ENCODE peak calls at places on chromosomes 7 and 10, in four cellular contexts. U is GM12878, X is HepG2, E is K562. C is an unnamed sample.

GRCh38 chr7:96973986-96974385 is 31.4 kb upstream of the DLX6 start:
- DNase-seq in U (no peak), X (no peak), E (no peak), C (no peak)

GRCh38 chr10:95395947-95396449 is 105.2 kb upstream of the PDLIM1 start:
- DNase-seq in U (no peak), X (no peak), E (no peak), C (no peak)

GRCh38 chr7:8214162-8214897 is 47.6 kb downstream of the ICA1 start:
- DNase-seq in U (no peak), X (no peak), E (no peak), C (no peak)

GRCh38 chr7:50119815-50120637 is 27.0 kb upstream of the ZPBP start:
- DNase-seq in U (no peak), X (peak), E (peak), C (peak)

GRCh38 chr10:24008164-24009066 is 200.5 kb upstream of the KIAA1217 start:
- DNase-seq in U (no peak), X (peak), E (no peak), C (no peak)

GRCh38 chr10:1638889-1639418 is 98.4 kb downstream of the ADARB2 start:
- DNase-seq in U (no peak), X (no peak), E (no peak), C (no peak)

GRCh38 chr7:74511360-74511759 is 57.7 kb downstream of the GTF2IRD1 start:
- DNase-seq in U (no peak), X (no peak), E (no peak), C (no peak)

GRCh38 chr7:112580717-112581435 is 100.1 kb downstream of the LSMEM1 start:
- DNase-seq in U (no peak), X (no peak), E (no peak), C (no peak)

DNA sequence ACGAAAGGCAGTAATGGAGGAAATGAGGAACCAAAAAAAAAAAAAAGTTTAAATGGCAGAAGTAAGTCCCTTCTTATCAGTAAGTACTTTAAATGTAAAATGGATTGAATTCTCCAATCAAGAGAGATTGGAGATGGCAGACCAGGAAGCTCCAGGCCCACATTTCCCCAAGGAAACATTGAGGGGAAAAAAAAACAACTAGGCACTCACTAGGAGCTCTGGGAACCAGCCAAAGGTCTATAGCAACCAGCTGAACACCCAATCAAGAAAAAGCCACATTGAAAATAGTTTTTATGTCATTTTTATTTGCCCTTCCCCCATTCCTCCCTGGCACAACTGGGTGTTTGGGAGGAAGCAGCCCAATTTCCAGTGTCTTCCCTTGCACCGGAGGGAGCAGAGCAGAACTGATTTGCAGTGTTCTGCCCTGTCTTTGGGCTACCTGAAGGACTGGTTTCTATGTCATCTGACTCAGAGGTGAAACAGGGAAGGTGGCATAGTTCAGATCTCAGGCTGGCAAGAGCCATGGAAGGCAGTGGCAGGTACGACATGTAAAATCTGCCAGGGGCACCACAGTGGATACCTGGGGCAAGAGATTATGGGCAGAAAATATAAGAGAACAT is 121.9 kb downstream of the SMURF1 start:
- DNase-seq in U (no peak), X (no peak), E (no peak), C (no peak)
- TF ChIP-seq TARDBP in U (no peak), X (no peak), E (no peak), C (no peak)

DNA sequence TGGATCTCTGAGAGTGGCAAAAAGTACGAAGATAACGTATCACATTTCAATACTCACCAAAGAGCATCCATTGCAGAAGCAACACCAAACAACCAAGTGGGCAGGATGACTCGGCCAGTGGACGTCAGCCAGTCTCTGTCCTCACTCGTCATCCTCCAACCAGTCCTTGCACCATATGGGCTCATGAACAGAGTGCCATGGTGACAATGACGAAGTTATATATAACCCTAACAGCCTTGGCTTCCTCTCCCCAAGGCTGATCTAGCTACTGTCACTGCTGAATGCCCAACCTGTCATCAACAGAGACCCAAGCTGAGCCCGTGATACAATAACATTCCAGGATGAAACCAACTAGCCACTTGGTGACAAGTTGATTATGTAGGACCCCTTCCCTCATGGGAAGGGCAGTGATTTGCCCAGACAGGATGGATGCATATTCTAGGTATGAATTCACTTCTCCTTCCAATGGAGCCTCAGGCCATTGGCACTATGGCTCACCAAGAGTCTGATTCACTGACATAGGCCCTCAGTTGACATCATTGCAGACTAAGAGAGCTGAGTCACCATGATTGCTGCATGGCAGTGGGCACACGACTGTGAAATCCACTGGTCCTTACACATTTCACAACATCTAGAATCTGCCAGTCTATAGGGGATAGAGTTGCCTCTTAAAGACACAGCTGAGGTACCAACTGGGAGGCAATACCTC is 26.3 kb upstream of the PPIF start:
- DNase-seq in U (no peak), X (no peak), E (no peak), C (no peak)
- TF ChIP-seq TARDBP in U (no peak), X (no peak), E (no peak), C (no peak)

DNA sequence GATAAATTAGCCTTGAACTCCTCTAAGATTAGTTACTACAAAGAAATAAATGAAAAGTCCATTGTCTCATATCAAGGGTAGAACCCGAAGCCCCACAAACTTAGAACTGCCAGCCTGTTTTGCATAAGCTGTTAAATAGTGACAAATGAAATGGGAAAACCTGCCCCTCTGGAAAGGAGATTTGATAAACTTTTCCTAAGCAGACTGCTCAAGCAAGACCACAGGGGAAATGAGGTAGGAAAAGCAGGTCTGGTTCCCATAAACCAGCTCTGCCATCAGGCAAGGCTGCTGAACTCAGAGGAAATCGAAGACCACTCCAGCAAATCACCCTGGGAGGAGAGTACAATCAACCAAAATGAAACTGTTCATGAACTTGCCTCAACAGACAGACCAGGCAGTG is 181.5 kb upstream of the AOAH start:
- DNase-seq in U (no peak), X (no peak), E (no peak), C (no peak)
- TF ChIP-seq TARDBP in U (no peak), X (no peak), E (no peak), C (no peak)

DNA sequence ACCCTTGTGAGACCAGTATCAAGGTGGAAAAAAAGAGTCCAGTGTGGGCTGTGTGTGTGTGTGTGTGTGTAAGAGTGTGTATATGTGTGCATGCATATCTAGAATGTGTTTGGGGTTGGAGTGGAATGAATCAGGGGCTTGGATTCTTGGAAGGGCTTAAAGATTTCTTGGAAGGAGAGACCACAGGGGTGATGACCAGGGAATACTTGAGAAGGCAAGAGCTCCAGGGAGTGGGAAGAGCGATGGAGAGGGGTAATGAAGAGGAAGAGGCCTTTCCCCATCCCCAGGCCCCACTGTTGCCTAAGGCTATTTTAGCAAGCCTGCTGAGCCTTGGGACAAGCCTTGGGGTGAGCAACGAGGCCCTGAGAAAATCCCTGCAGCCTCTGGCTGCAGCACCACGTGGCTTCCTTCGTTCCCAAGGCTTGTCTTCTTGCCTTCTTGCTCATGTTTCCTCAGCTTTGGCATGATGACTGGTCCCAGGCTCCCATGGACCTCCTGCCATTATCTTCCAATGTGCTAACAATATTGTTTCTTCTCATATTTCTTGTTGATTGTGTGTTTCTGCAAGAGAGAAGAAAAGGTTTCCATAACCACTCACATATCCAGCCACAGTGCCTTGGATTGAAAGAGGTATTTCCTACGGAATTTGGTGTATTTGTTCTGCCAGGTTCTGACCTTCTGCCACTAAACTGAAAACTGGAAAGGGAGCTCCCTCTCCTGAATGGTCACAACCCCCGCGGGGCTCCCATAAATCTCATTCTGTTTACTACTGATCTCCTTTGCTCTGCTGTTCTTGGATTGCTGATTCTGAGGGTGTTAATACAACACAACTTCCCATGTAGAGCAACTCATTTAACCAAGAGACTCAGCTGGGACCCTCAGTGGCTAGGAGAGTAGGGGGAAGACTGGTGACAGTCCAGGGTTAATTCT is 663.2 kb downstream of the INHBA start:
- DNase-seq in U (no peak), X (no peak), E (no peak), C (no peak)
- TF ChIP-seq TARDBP in U (no peak), X (no peak), E (no peak), C (no peak)

DNA sequence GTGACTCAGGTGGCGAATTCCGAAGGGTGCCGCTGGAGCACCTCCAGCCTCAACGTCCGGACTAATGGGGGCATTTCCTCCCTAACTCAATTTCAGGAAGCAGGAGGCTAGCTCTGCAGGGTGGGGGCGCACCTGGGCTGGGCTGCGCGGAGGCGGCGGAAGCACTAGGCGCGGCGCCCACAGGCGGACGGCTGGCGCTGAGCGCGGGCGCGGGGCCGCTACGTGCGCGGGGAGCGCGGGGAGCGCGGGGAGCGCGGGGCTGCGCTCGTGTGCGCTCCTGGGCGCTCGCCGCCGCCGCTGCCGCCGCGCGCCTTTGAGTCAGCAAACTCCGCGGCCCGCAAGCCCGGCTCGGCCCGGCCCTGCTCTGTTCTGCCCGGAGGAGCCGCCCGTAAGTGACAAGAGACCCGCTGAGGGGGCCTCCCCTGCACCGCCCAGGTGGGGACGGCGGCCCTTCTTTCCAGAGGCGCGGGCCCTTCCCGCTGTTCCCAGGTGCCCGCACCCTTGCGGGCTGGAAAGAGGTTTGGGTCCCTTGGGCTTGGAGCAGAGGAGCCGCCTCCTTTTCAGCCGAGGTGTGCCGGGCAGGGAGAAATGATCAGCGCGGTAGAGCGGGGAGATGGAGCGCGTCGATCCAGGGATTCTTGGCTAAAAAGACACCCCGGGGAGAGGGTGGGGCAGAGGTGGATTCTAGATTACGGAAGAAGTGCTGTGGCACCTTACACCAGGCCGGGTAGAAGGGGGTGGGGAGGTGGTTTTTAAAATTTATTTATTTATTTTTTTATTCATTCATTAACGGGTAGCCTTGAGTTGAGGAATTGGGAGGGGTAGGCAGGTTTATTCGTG is at the start of gene SNX10:
- DNase-seq in U (no peak), X (peak), E (peak), C (peak)
- TF ChIP-seq TARDBP in U (no peak), X (peak), E (peak), C (no peak)

C was measured in HEK293T.